ENCODE peak calls at places on chromosomes 3 and 15, in ten cellular contexts. K, Q, P, E, X, B, R, F, J and G are unnamed samples.

GRCh38 chr15:96130734-96131133 is 199.8 kb upstream of the NR2F2 start:
- DNase-seq in K (no peak), E (no peak), X (no peak), Q (no peak), P (peak; percentile 23), J (no peak), F (no peak), R (no peak), B (no peak), G (no peak)

GRCh38 chr15:34239151-34239761 is 14.4 kb downstream of the EMC4 start:
- DNase-seq in B (no peak), P (no peak), E (peak; percentile 68), Q (no peak), F (no peak), J (no peak), X (no peak), R (peak; percentile 97), K (peak; percentile 34), G (no peak)

GRCh38 chr3:32847520-32847919 is 29.7 kb downstream of the TRIM71 start:
- DNase-seq in K (no peak), X (no peak), J (no peak), B (no peak), Q (no peak), F (no peak), R (no peak), P (no peak), E (no peak), G (no peak)

GRCh38 chr3:188796122-188796631 is 375.6 kb upstream of the TPRG1 start:
- DNase-seq in J (no peak), P (peak; percentile 43), Q (no peak), X (no peak), K (no peak), F (no peak), R (peak; percentile 80), E (no peak), B (no peak), G (peak; percentile 16)

GRCh38 chr15:40313531-40314398 is 6.0 kb upstream of the PLCB2 start:
- DNase-seq in K (no peak), P (no peak), E (no peak), F (no peak), J (no peak), Q (no peak), R (peak; percentile 57), B (no peak), X (peak; percentile 89), G (peak; percentile 85)

GRCh38 chr3:49925485-49925884 is 4.1 kb downstream of the MON1A start:
- DNase-seq in F (no peak), R (no peak), E (no peak), X (no peak), J (no peak), B (no peak), P (no peak), Q (no peak), K (no peak), G (no peak)

GRCh38 chr3:53218136-53218535 is 37.7 kb downstream of the TKT start:
- DNase-seq in F (no peak), R (no peak), B (peak; percentile 22), K (no peak), P (no peak), J (no peak), X (no peak), Q (no peak), E (no peak), G (no peak)

GRCh38 chr3:163753033-163753432 is 1325.3 kb downstream of the SI start:
- DNase-seq in K (no peak), R (no peak), Q (no peak), F (no peak), B (no peak), X (no peak), P (no peak), J (no peak), E (no peak), G (no peak)

GRCh38 chr3:48428088-48428862 is 1.6 kb downstream of the PLXNB1 start:
- DNase-seq in R (no peak), P (no peak), E (no peak), B (peak; percentile 59), F (no peak), K (no peak), J (no peak), Q (no peak), X (peak; percentile 64), G (peak; percentile 80)

GRCh38 chr3:98906230-98906629 is 4.7 kb upstream of the DCBLD2 start:
- DNase-seq in B (no peak), P (no peak), E (peak; percentile 41), R (peak; percentile 55), X (no peak), Q (no peak), F (no peak), K (no peak), J (no peak), G (no peak)

GRCh38 chr3:40550168-40550567 is 25.4 kb downstream of the ZNF621 start:
- DNase-seq in X (no peak), K (no peak), R (no peak), F (no peak), E (no peak), B (no peak), J (no peak), Q (no peak), P (no peak), G (no peak)

GRCh38 chr3:87796137-87796899 is 262.5 kb downstream of the CGGBP1 start:
- DNase-seq in Q (no peak), F (no peak), J (no peak), P (no peak), R (no peak), X (no peak), B (no peak), K (no peak), E (no peak), G (no peak)

GRCh38 chr3:190595212-190595795 is 81.4 kb downstream of the IL1RAP start:
- DNase-seq in B (no peak), X (no peak), J (no peak), R (no peak), K (no peak), E (no peak), P (no peak), Q (no peak), F (no peak), G (no peak)

GRCh38 chr3:128497305-128498126 is 4.5 kb upstream of the GATA2 start:
- DNase-seq in X (peak; percentile 75), R (no peak), F (no peak), E (no peak), J (peak; percentile 11), K (peak; percentile 56), P (peak; percentile 44), B (peak; percentile 92), Q (peak; percentile 50), G (peak; percentile 61)

GRCh38 chr3:124277516-124277890 is 285.6 kb upstream of the ROPN1 start:
- DNase-seq in P (no peak), R (peak; percentile 11), K (no peak), E (no peak), X (no peak), B (no peak), F (no peak), J (no peak), Q (no peak), G (peak; percentile 34)

GRCh38 chr3:52819936-52820335 is 10.5 kb downstream of the ITIH4 start:
- DNase-seq in Q (no peak), X (no peak), K (no peak), J (no peak), B (no peak), R (no peak), F (no peak), E (no peak), P (no peak), G (no peak)

GRCh38 chr15:33675246-33675645 is 293.1 kb upstream of the CHRM5 start:
- DNase-seq in Q (no peak), J (no peak), E (no peak), B (no peak), P (peak; percentile 51), R (peak; percentile 27), F (no peak), X (no peak), K (peak; percentile 2), G (no peak)

GRCh38 chr15:60548101-60548500 is 69.2 kb upstream of the ICE2 start:
- DNase-seq in K (peak; percentile 64), R (no peak), P (peak; percentile 64), F (no peak), E (no peak), J (no peak), B (no peak), X (no peak), Q (peak; percentile 29), G (no peak)

GRCh38 chr15:84752700-84753099 is 4.3 kb downstream of the ZNF592 start:
- DNase-seq in J (no peak), Q (no peak), R (no peak), X (no peak), F (no peak), P (no peak), K (no peak), E (no peak), B (no peak), G (no peak)